ENCODE peak calls at places on chromosome 9, in six cellular contexts. X is mesenchymal stem cell, O is keratinocyte, P is mammary epithelial cell, I is neural progenitor cell, D is H9. L is an unnamed sample.

GRCh38 chr9:9820411-9820810 is 792.4 kb downstream of the PTPRD start:
- DNase-seq in X (peak; percentile 18), O (no peak), P (no peak), I (no peak), D (no peak), L (no peak)

GRCh38 chr9:137317021-137317978 is 15.2 kb upstream of the NRARP start:
- DNase-seq in X (no peak), O (no peak), P (no peak), I (peak; percentile 9), D (peak; percentile 34), L (no peak)

GRCh38 chr9:69466151-69466550 is 141.1 kb downstream of the ENTREP1 start:
- DNase-seq in X (no peak), O (no peak), P (peak; percentile 9), I (no peak), D (no peak), L (peak; percentile 47)

GRCh38 chr9:114691046-114691955 is 9.3 kb upstream of the TEX48 start:
- DNase-seq in X (peak; percentile 88), O (no peak), P (peak; percentile 95), I (no peak), D (no peak), L (peak; percentile 95)

GRCh38 chr9:133881671-133882381 is 110.3 kb downstream of the VAV2 start:
- DNase-seq in X (no peak), O (no peak), P (peak; percentile 82), I (no peak), D (no peak), L (no peak)

GRCh38 chr9:114895605-114896004 is 34.8 kb downstream of the TNFSF8 start:
- DNase-seq in X (peak; percentile 79), O (no peak), P (no peak), I (no peak), D (no peak), L (peak; percentile 43)

GRCh38 chr9:127455299-127455992 is 4.1 kb downstream of the LRSAM1 start:
- DNase-seq in X (no peak), O (no peak), P (peak; percentile 21), I (no peak), D (peak; percentile 38), L (peak; percentile 28)

GRCh38 chr9:5442400-5443011 is 4.8 kb upstream of the PLGRKT start:
- DNase-seq in X (peak; percentile 66), O (no peak), P (peak; percentile 49), I (peak; percentile 63), D (no peak), L (peak; percentile 76)

GRCh38 chr9:7402704-7403389 is 396.7 kb downstream of the DMAC1 start:
- DNase-seq in X (peak; percentile 7), O (no peak), P (peak; percentile 8), I (peak; percentile 15), D (no peak), L (no peak)

GRCh38 chr9:82168585-82168984 is 180.0 kb downstream of the SPATA31D1 start:
- DNase-seq in X (peak; percentile 27), O (peak; percentile 11), P (peak; percentile 91), I (no peak), D (no peak), L (peak; percentile 13)

GRCh38 chr9:93576296-93577044 is at the start of gene PHF2:
- DNase-seq in X (peak; percentile 21), O (no peak), P (no peak), I (peak; percentile 59), D (no peak), L (peak; percentile 61)

GRCh38 chr9:107841078-107841477 is 351.5 kb upstream of the KLF4 start:
- DNase-seq in X (no peak), O (no peak), P (no peak), I (no peak), D (no peak), L (no peak)
- H2AFZ ChIP-seq in X (no peak overlapping the region), O (no peak overlapping the region), P (no peak overlapping the region), I (no peak overlapping the region), D (no peak overlapping the region), L (no peak overlapping the region)

GRCh38 chr9:130977811-130978221 is 31.2 kb upstream of the LAMC3 start:
- DNase-seq in X (no peak), O (no peak), P (no peak), I (no peak), D (peak; percentile 28), L (no peak)
- H2AFZ ChIP-seq in X (no peak overlapping the region), O (no peak overlapping the region), P (no peak overlapping the region), I (no peak overlapping the region), D (no peak overlapping the region), L (no peak overlapping the region)

GRCh38 chr9:112031400-112031799 is 134.8 kb downstream of the UGCG start:
- DNase-seq in X (no peak), O (no peak), P (no peak), I (no peak), D (no peak), L (no peak)

GRCh38 chr9:112032009-112032408 is 135.4 kb downstream of the UGCG start:
- DNase-seq in X (no peak), O (no peak), P (no peak), I (no peak), D (no peak), L (no peak)

GRCh38 chr9:112025886-112026285 is 129.3 kb downstream of the UGCG start:
- DNase-seq in X (no peak), O (no peak), P (no peak), I (no peak), D (no peak), L (no peak)

GRCh38 chr9:112029921-112030444 is 133.4 kb downstream of the UGCG start:
- DNase-seq in X (peak; percentile 78), O (peak; percentile 72), P (peak; percentile 98), I (peak; percentile 19), D (no peak), L (peak; percentile 23)

DNA sequence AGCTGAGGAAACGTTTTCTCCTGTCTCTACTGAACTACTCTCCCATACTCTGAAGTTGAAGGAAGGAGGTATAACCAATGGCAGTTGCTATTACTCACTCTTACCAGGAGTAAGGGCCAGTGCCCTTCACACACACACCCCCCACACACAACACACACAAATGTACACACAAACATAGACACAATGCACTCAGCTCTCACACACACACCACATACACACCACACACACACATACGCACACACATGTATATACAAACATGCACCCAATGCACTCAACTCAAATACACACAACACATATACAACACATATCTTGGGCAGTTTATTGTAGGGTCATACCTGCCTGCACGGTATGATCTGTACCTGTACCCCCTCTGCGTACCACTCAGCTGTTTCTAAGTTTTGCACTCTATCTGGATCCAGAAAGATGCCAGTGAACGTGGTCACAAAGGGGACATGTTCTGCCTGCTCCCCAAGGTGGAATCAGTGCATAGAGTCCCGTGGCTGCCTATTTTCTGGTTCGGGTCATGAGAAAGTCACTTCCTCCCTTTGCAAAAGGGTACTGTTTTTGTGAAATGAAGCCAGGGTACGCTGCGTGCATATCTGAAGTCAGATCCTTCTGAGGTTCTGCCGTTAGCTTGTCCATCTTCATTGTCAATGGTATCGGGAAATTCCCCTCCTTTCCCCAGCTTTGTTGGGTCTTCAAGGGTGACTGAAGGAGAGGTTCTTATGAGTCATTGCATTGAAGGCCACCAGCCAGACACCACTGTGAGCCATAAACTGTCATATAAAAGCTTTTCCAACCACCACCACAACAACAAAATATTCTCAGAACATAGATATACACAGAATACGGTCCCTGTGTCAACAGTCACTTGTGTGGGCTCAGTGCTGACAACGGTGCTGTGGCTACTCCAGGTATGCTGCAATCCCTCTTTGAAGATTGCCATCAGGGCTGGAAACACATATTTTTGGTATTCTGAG is 131.9 kb downstream of the UGCG start:
- DNase-seq in X (no peak), O (no peak), P (no peak), I (no peak), D (no peak), L (no peak)
- H2AFZ ChIP-seq in X (no peak overlapping the region), O (no peak overlapping the region), P (no peak overlapping the region), I (no peak overlapping the region), D (no peak overlapping the region), L (no peak overlapping the region)

GRCh38 chr9:91302831-91303230 is 58.9 kb downstream of the AUH start:
- DNase-seq in X (peak; percentile 76), O (peak; percentile 42), P (peak; percentile 80), I (no peak), D (no peak), L (peak; percentile 91)
- H2AFZ ChIP-seq in X (no peak overlapping the region), O (peak overlapping the region; percentile 50), P (no peak overlapping the region), I (no peak overlapping the region), D (no peak overlapping the region), L (peak overlapping the region; percentile 12)

GRCh38 chr9:37025381-37026084 is 8.5 kb downstream of the PAX5 start:
- DNase-seq in X (no peak), O (no peak), P (no peak), I (peak; percentile 57), D (peak; percentile 45), L (peak; percentile 37)
- H2AFZ ChIP-seq in X (no peak overlapping the region), O (no peak overlapping the region), P (peak overlapping the region; percentile 60), I (no peak overlapping the region), D (no peak overlapping the region), L (no peak overlapping the region)

L was measured in GM23248.